ENCODE peak calls at places on chromosome X, in five cellular contexts. G is CD8-positive, alpha-beta memory T cell; U is uterus; W is cardiac muscle cell; M is pancreas. T is an unnamed sample. For H3K4me1, the result is how much of the 10 kb centered on the place peaks cover.

GRCh38 chrX:133527415-133527814 is 112.1 kb upstream of the GPC4 start:
- DNase-seq in G (no peak), U (no peak), W (no peak), M (no peak), T (no peak)

GRCh38 chrX:155966876-155967275 is 30.6 kb upstream of the IL9R start:
- DNase-seq in G (peak), U (no peak), W (peak), M (no peak), T (peak)

GRCh38 chrX:9746148-9746880 is 19.3 kb downstream of the GPR143 start:
- DNase-seq in G (no peak), U (no peak), W (no peak), M (no peak), T (no peak)

GRCh38 chrX:139094671-139095592 is 383.4 kb upstream of the FGF13 start:
- DNase-seq in G (no peak), U (no peak), W (no peak), M (no peak), T (no peak)

GRCh38 chrX:40153335-40154221 is 55.8 kb upstream of the BCOR start:
- DNase-seq in G (peak), U (peak), W (peak), M (peak), T (peak)

GRCh38 chrX:15269618-15270521 is at the start of gene ASB9:
- DNase-seq in G (peak), U (no peak), W (peak), M (peak), T (peak)

GRCh38 chrX:80550722-80551121 is 130.5 kb downstream of the TENT5D start:
- DNase-seq in G (no peak), U (no peak), W (peak), M (no peak), T (no peak)

GRCh38 chrX:94178145-94178790 is 504.3 kb downstream of the FAM133A start:
- DNase-seq in G (no peak), U (no peak), W (no peak), M (no peak), T (no peak)

GRCh38 chrX:70168238-70169188 is 8.8 kb upstream of the DGAT2L6 start:
- DNase-seq in G (no peak), U (peak), W (peak), M (no peak), T (no peak)

GRCh38 chrX:9911479-9911878 is 55.7 kb upstream of the CLDN34 start:
- DNase-seq in G (no peak), U (no peak), W (no peak), M (no peak), T (no peak)

GRCh38 chrX:132853040-132853439 is 105.4 kb downstream of the HS6ST2 start:
- DNase-seq in G (no peak), U (no peak), W (no peak), M (no peak), T (no peak)

GRCh38 chrX:103847174-103847870 is 15.3 kb upstream of the RAB9B start:
- DNase-seq in G (no peak), U (no peak), W (no peak), M (no peak), T (no peak)

GRCh38 chrX:84865113-84865512 is 138.6 kb upstream of the APOOL start:
- DNase-seq in G (no peak), U (no peak), W (no peak), M (no peak), T (no peak)

GRCh38 chrX:48904180-48904579 is 6.5 kb downstream of the PQBP1 start:
- DNase-seq in G (no peak), U (no peak), W (no peak), M (no peak), T (no peak)

GRCh38 chrX:70444326-70445196 is at the start of gene DLG3:
- DNase-seq in G (no peak), U (no peak), W (peak), M (no peak), T (peak)

GRCh38 chrX:147899715-147900114 is 12.0 kb upstream of the FMR1 start:
- DNase-seq in G (no peak), U (no peak), W (no peak), M (no peak), T (no peak)

GRCh38 chrX:53445977-53446376 is 11.8 kb upstream of the HSD17B10 start:
- DNase-seq in G (no peak), U (no peak), W (peak), M (no peak), T (peak)

GRCh38 chrX:107894038-107894437 is 68.4 kb downstream of the MID2 start:
- DNase-seq in G (peak), U (no peak), W (peak), M (peak), T (no peak)

GRCh38 chrX:68999351-68999750 is 165.9 kb downstream of the PJA1 start:
- DNase-seq in G (no peak), U (no peak), W (no peak), M (no peak), T (no peak)

GRCh38 chrX:18890724-18891560 is 93.0 kb downstream of the PHKA2 start:
- DNase-seq in G (no peak), U (no peak), W (no peak), M (no peak), T (no peak)

GRCh38 chrX:40207626-40208025 is 109.9 kb upstream of the BCOR start:
- DNase-seq in G (no peak), U (no peak), W (no peak), M (no peak), T (no peak)

GRCh38 chrX:120446503-120446902 is 22.6 kb downstream of the LAMP2 start:
- DNase-seq in G (no peak), U (no peak), W (no peak), M (no peak), T (no peak)

GRCh38 chrX:16807548-16807947 is 21.3 kb downstream of the TXLNG start:
- DNase-seq in G (no peak), U (no peak), W (peak), M (no peak), T (no peak)

GRCh38 chrX:151825927-151826471 is 86.7 kb upstream of the MAGEA4 start:
- DNase-seq in G (no peak), U (peak), W (no peak), M (no peak), T (no peak)

GRCh38 chrX:153669901-153670731 is 3.5 kb downstream of the PNCK start:
- DNase-seq in G (no peak), U (no peak), W (no peak), M (no peak), T (no peak)

GRCh38 chrX:12162420-12162819 is 24.1 kb downstream of the FRMPD4 start:
- DNase-seq in G (no peak), U (no peak), W (no peak), M (no peak), T (no peak)

GRCh38 chrX:16695079-16695676 is 17.3 kb downstream of the CTPS2 start:
- DNase-seq in G (peak), U (peak), W (peak), M (peak), T (peak)

GRCh38 chrX:153874366-153875125 is 11.4 kb downstream of the L1CAM start:
- DNase-seq in G (no peak), U (no peak), W (no peak), M (no peak), T (no peak)

GRCh38 chrX:24561121-24561520 is 86.0 kb downstream of the PCYT1B start:
- DNase-seq in G (no peak), U (no peak), W (no peak), M (no peak), T (no peak)

GRCh38 chrX:15475021-15475420 is 18.1 kb downstream of the PIR start:
- DNase-seq in G (no peak), U (no peak), W (no peak), M (no peak), T (no peak)

GRCh38 chrX:120726294-120726693 is 96.4 kb upstream of the C1GALT1C1 start:
- DNase-seq in G (no peak), U (no peak), W (no peak), M (no peak), T (no peak)

GRCh38 chrX:57368158-57368557 is 81.7 kb downstream of the FAAH2 start:
- DNase-seq in G (no peak), U (no peak), W (no peak), M (no peak), T (no peak)

GRCh38 chrX:139967300-139967699 is 2.0 kb upstream of the CXorf66 start:
- DNase-seq in G (no peak), U (no peak), W (no peak), M (no peak), T (peak)

GRCh38 chrX:15579778-15580747 is 20.7 kb downstream of the ACE2 start:
- DNase-seq in G (no peak), U (no peak), W (no peak), M (peak), T (peak)

GRCh38 chrX:10137516-10137915 is 19.3 kb upstream of the CLCN4 start:
- DNase-seq in G (no peak), U (no peak), W (no peak), M (no peak), T (no peak)

GRCh38 chrX:153763989-153764755 is at the start of gene PLXNB3:
- DNase-seq in G (peak), U (peak), W (peak), M (peak), T (peak)

GRCh38 chrX:24173115-24173847 is 23.8 kb downstream of the ZFX start:
- DNase-seq in G (no peak), U (no peak), W (no peak), M (no peak), T (no peak)

GRCh38 chrX:50054147-50054546 is 131.8 kb downstream of the CLCN5 start:
- DNase-seq in G (no peak), U (no peak), W (no peak), M (no peak), T (no peak)
- H3K4me3 ChIP-seq in G (no peak), U (no peak), W (no peak), M (no peak), T (no peak)

GRCh38 chrX:38558681-38559080 is 2.7 kb upstream of the TSPAN7 start:
- DNase-seq in G (no peak), U (no peak), W (no peak), M (no peak), T (no peak)

GRCh38 chrX:38560776-38561125 is 591 bp upstream of the TSPAN7 start:
- DNase-seq in G (no peak), U (no peak), W (no peak), M (no peak), T (no peak)

GRCh38 chrX:38561951-38562719 is 793 bp downstream of the TSPAN7 start:
- DNase-seq in G (no peak), U (peak), W (peak), M (peak), T (peak)

GRCh38 chrX:38561126-38561868 is at the start of gene TSPAN7:
- DNase-seq in G (peak), U (peak), W (peak), M (peak), T (peak)

GRCh38 chrX:38563006-38563405 is 1.7 kb downstream of the TSPAN7 start:
- DNase-seq in G (no peak), U (no peak), W (no peak), M (no peak), T (no peak)
- H3K4me1 ChIP-seq in G (under half), U (under half), W (under half), M (under half), T (under half)

GRCh38 chrX:111039606-111040005 is 56.4 kb upstream of the PAK3 start:
- DNase-seq in G (no peak), U (no peak), W (no peak), M (no peak), T (no peak)
- H3K4me3 ChIP-seq in G (no peak), U (no peak), W (no peak), M (no peak), T (no peak)

GRCh38 chrX:7116081-7116480 is 31.4 kb upstream of the STS start:
- DNase-seq in G (no peak), U (no peak), W (no peak), M (no peak), T (no peak)

GRCh38 chrX:7112071-7112470 is 35.4 kb upstream of the STS start:
- DNase-seq in G (no peak), U (no peak), W (no peak), M (no peak), T (no peak)

GRCh38 chrX:7117587-7117986 is 29.9 kb upstream of the STS start:
- DNase-seq in G (no peak), U (no peak), W (no peak), M (no peak), T (no peak)

GRCh38 chrX:7111518-7111917 is 36.0 kb upstream of the STS start:
- DNase-seq in G (no peak), U (no peak), W (no peak), M (no peak), T (no peak)

DNA sequence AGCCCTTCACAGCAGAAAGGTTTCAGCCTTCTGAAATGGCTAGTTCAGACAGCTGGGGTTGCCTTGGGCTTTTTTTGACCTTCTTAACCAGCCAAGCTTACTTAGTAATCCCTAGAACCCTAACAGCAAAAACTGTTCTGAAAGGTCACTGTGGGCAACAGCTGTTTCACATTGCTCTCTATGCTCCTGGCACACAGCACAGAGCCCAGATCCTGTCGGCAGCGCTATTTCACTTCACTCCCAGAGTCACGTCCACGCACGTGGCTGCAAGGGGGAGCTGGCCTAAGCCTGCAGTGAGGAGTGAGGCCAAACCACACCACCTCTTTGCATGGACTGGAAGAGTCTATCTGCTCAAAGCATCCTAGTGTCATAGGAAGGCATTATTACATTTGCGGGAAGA is 32.0 kb upstream of the STS start:
- DNase-seq in G (no peak), U (peak), W (no peak), M (no peak), T (no peak)
- H3K4me1 ChIP-seq in G (under half), U (under half), W (under half), M (under half), T (under half)

DNA sequence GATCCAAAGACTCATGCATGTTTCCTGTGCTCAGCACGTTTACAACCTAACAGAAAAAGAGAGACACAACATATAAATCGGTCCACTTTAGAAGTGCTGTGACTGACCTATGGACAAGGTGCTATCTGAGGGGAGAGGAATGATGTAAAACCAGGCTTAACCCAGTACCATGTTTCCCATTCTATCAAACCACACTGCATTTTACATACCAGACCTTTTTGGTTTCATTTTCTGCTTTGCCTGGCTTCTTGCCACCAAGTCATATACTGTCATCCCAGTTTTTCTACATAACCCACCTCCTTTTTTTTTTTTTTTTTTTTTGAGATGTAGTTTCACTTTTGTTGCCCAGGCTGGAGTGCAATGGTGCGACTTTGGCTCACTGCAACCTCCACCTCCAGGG is 82.2 kb downstream of the KLF8 start:
- DNase-seq in G (no peak), U (no peak), W (no peak), M (no peak), T (no peak)
- H3K4me3 ChIP-seq in G (no peak), U (no peak), W (no peak), M (no peak), T (no peak)

GRCh38 chrX:71936632-71937031 is 26.0 kb downstream of the NHSL2 start:
- DNase-seq in G (no peak), U (no peak), W (no peak), M (no peak), T (no peak)
- H3K4me1 ChIP-seq in G (under half), U (under half), W (under half), M (under half), T (under half)

DNA sequence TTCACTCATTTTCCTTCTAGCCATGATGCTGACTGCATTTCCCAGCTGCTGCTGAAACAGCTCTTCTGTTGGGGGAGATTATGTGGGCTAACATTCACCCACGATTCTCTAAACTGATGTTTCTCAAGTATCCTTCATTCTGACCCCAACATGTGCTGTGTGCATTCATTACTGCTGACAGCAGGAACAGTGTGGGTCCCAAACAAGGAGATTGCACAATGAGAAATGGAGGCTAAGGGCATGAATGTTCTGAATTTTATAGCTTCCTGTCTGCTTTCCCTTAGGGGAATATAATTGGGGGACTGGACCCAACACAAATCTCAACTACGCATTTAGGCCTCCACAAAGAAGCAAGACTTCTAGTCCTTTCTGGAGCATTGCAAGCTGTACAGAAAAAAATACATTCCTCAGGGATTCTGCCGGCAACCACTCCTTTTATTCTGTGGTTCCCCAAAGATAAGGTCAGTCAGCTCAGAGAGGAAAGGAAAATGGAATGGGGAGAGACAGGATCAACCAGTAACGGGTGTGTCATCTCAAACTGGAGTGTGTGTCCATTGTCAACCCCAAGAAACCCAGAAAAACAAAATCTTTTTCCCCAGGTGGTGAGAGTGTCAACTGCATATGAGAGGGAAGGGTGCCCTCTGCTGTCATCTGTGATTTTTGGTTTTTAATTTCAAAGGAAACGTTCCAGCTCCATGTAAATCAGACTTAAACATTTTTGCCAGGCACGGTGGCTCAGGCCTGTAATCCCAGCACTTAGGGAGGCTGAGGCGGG is 81.5 kb upstream of the EGFL6 start:
- DNase-seq in G (peak), U (peak), W (peak), M (peak), T (peak)
- H3K4me3 ChIP-seq in G (no peak), U (no peak), W (no peak), M (no peak), T (no peak)

GRCh38 chrX:2693526-2694002 is 2.5 kb downstream of the CD99 start:
- DNase-seq in G (no peak), U (no peak), W (no peak), M (no peak), T (no peak)
- H3K4me1 ChIP-seq in G (half or more), U (under half), W (under half), M (under half), T (under half)

DNA sequence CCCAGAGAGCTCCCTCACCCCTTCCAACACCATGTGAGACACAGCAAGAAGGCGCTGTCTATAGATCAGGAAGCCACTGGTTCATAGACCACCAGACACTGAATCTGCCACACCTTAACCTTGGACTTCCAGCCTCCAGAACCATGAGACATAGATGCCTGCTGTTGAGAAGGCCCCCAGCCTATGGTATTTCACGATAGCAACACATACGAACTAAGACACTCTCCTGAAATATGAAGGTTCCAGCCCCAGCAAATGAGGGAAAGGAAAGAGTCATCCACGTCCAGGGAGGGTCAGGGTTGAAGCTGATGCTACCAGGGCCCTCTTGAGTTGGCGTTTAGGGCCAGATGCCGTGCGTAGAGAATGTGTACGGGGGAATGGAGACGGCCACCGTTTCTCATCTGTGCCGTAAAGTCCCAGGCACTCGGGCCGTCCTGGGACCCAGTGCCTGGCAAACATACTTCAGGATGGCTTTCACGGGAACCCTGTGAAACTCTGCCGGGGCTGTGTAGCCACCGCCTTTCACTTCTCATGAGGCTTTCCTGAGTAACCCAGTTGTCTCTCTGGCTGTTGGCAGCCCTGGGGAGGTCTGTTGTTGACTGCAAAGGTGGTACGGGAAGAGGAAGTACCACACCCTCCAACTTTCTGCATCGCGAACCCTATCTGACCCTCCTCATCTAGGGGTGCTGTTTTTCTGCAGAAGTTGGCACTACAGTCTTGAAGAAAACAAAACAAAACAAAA is 17.7 kb upstream of the P2RY8 start:
- DNase-seq in G (peak), U (no peak), W (no peak), M (no peak), T (no peak)
- H3K4me3 ChIP-seq in G (peak), U (no peak), W (no peak), M (no peak), T (no peak)

GRCh38 chrX:41334866-41335589 is 1.1 kb downstream of the DDX3X start:
- DNase-seq in G (peak), U (peak), W (no peak), M (peak), T (peak)
- H3K4me1 ChIP-seq in G (under half), U (under half), W (under half), M (under half), T (under half)